ENCODE peak calls at places on chromosomes 4 and X, in five cellular contexts. G is breast epithelium, H is endodermal cell, L is choroid plexus epithelial cell, O is transverse colon. R is an unnamed sample.
A peak's percentile ranks its signal among the peaks of the same experiment; 100 is the strongest.

GRCh38 chr4:24853142-24853541 is 57.8 kb downstream of the SOD3 start:
- DNase-seq in G (no peak), H (no peak), L (peak; percentile 4), O (no peak), R (no peak)

GRCh38 chr4:8305851-8306361 is 36.4 kb downstream of the HTRA3 start:
- DNase-seq in G (no peak), L (peak; percentile 37), H (peak; percentile 60), O (peak; percentile 8), R (no peak)

GRCh38 chr4:141388483-141388882 is 167.8 kb downstream of the ZNF330 start:
- DNase-seq in G (no peak), H (no peak), L (peak; percentile 79), O (no peak), R (peak; percentile 38)

GRCh38 chr4:110055014-110055768 is 142.5 kb downstream of the EGF start:
- DNase-seq in O (no peak), H (no peak), L (peak; percentile 21), G (no peak), R (no peak)

GRCh38 chrX:63475200-63475599 is 124.1 kb upstream of the SPIN4 start:
- DNase-seq in G (no peak), H (no peak), L (no peak), O (no peak), R (peak; percentile 4)

GRCh38 chrX:143635915-143636314 is at the start of gene SLITRK4:
- DNase-seq in L (no peak), G (no peak), H (peak; percentile 90), O (no peak), R (no peak)

GRCh38 chrX:109475174-109475891 is 6.6 kb downstream of the GUCY2F start:
- DNase-seq in O (no peak), L (peak; percentile 61), H (peak; percentile 93), G (peak; percentile 17), R (peak; percentile 54)

GRCh38 chrX:39857780-39858179 is 240.0 kb downstream of the BCOR start:
- DNase-seq in G (no peak), H (no peak), O (no peak), L (no peak), R (no peak)

GRCh38 chr4:109313168-109314133 is 11.0 kb upstream of the COL25A1 start:
- DNase-seq in G (no peak), L (peak; percentile 3), O (no peak), H (no peak), R (no peak)

GRCh38 chr4:15021301-15021700 is 19.0 kb downstream of the CPEB2 start:
- DNase-seq in H (no peak), O (no peak), G (no peak), L (no peak), R (no peak)

GRCh38 chr4:116953947-116954346 is 131.4 kb downstream of the TRAM1L1 start:
- DNase-seq in O (no peak), H (no peak), G (no peak), L (no peak), R (no peak)

GRCh38 chr4:5893013-5893580 is at the start of gene CRMP1:
- DNase-seq in H (peak; percentile 94), L (no peak), O (no peak), G (no peak), R (no peak)

GRCh38 chr4:139692300-139693012 is 26.8 kb downstream of the MGST2 start:
- DNase-seq in G (no peak), H (peak; percentile 75), O (no peak), L (no peak), R (no peak)
- TF ChIP-seq CTCF in G (no peak), H (peak; percentile 65), O (no peak), L (peak; percentile 43), R (no peak)

GRCh38 chr4:2673157-2673556 is 83.0 kb downstream of the TNIP2 start:
- DNase-seq in G (no peak), O (no peak), H (no peak), L (peak; percentile 40), R (no peak)
- TF ChIP-seq CTCF in G (no peak), O (no peak), H (peak; percentile 59), L (peak; percentile 56), R (no peak)

GRCh38 chrX:19814240-19814639 is 73.2 kb downstream of the SH3KBP1 start:
- DNase-seq in L (no peak), H (peak; percentile 72), O (no peak), G (no peak), R (no peak)
- TF ChIP-seq CTCF in L (no peak), H (peak; percentile 60), O (no peak), G (no peak), R (no peak)

DNA sequence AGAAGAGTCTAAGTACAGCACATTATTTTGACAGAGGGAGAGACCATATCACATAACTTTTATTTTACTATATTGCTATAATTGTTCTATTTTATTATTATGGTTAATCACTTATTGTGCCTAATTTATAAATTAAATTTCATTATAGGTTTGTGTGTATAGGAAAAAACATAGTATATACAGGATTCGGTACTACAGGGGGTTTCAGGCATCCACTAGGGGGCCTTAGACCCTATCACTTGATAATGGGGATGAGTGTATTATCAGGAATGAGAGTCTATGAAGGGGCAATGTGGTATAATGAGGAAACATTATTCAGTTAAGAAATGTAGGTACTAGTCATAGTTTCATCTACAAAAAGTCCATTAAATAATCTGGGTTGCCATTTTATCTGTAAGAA is 833.1 kb downstream of the C4orf33 start:
- DNase-seq in H (peak; percentile 52), G (no peak), L (no peak), O (no peak), R (peak; percentile 18)
- TF ChIP-seq CTCF in H (peak; percentile 83), G (no peak), L (peak; percentile 17), O (no peak), R (no peak)

DNA sequence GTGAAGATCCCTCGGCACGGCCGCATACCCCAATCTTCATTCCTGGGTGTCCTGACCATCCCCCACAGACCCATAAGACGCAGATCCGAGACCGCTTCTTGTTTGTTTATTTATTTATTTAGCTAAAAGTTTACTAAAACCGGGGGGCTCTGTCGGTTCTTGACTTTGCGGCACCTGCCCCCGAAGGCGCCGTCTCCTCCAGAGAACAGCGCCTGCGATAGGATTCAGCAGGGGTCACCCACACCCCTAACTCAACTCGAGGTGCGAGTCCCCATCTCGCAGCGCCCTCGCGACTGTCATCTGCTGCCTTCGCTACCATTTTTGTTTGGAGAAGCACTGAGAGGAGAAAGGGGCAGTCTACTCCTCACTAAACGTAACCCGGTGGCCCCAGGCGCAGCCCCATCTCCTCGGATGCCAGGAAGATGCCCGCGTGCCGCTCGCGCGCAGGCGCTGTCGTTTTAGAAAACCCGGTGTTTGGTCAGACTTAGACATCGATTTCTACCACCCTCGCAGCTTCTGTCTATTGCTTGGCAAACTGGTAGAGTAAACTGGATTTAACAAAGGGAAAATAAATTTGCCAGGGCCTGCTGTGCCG is 18.9 kb upstream of the GPR101 start:
- DNase-seq in L (no peak), O (no peak), H (peak; percentile 65), G (no peak), R (no peak)
- TF ChIP-seq CTCF in L (no peak), O (no peak), H (no peak), G (no peak), R (no peak)

GRCh38 chr4:76377481-76377901 is 43.5 kb downstream of the CCDC158 start:
- DNase-seq in L (peak; percentile 20), H (no peak), G (no peak), O (no peak), R (no peak)

GRCh38 chr4:76380561-76380960 is 40.4 kb downstream of the CCDC158 start:
- DNase-seq in G (no peak), H (no peak), O (no peak), L (no peak), R (no peak)

GRCh38 chr4:76376534-76376933 is 44.4 kb downstream of the CCDC158 start:
- DNase-seq in H (no peak), L (no peak), O (no peak), G (no peak), R (no peak)

GRCh38 chr4:76375703-76376102 is 45.2 kb downstream of the CCDC158 start:
- DNase-seq in G (no peak), O (no peak), L (no peak), H (no peak), R (no peak)

DNA sequence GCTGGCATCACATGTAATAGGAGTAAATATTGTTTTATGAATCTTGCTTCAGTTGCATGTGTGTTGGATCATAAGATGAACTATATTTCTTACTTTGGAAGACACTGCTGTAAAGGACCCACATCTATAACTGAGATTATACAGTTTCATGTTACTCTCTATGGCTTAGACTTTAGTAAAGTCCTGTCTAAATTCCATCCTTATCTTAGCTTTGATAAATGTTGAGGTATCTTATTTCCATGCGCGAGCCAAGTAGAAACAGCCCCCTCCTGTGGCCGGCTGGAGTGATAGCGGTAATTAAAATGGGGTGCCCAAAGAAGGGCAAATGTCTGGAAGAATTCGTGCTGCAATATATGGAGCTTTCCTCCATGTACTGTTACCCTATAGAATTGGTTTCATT is 43.0 kb downstream of the CCDC158 start:
- DNase-seq in G (no peak), L (peak; percentile 86), H (peak; percentile 76), O (peak; percentile 60), R (peak; percentile 57)
- TF ChIP-seq CTCF in G (no peak), L (peak; percentile 90), H (peak; percentile 93), O (peak; percentile 64), R (peak; percentile 48)

DNA sequence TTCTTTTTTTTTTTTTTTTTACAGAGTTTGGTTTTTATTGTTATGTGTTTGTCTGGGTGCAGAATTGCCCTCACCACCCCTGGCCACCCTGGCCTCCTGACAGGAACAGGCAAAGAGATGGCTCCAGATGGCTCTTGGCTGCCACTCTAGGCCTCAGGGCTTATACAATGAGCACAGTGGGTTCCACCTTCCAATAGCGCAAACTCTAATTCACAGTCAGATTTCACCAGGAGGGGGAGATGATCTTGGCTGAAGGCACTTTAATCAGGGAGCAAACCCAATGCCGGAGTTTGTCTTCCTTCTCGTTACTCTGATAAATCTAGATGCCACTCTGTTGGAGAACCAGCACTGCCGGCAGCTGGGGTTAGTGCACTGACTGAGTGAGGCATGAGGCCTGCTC is 24.9 kb downstream of the CPE start:
- DNase-seq in G (no peak), O (no peak), L (no peak), H (peak; percentile 61), R (no peak)
- TF ChIP-seq CTCF in G (no peak), O (no peak), L (no peak), H (peak; percentile 30), R (no peak)

GRCh38 chrX:88425739-88426138 is 321.3 kb upstream of the CPXCR1 start:
- DNase-seq in O (no peak), G (no peak), L (peak; percentile 6), H (no peak), R (peak; percentile 31)
- TF ChIP-seq CTCF in O (no peak), G (no peak), L (peak; percentile 10), H (peak; percentile 70), R (peak; percentile 34)